ENCODE peak calls at places on chromosomes 5 and 9, in seven cellular contexts. V, Y, D, N, F, E and T are unnamed samples.

GRCh38 chr9:108543251-108543768 is 312.5 kb downstream of the ACTL7B start:
- DNase-seq in E (peak; percentile 45), V (no peak), N (no peak), D (peak; percentile 53), F (peak; percentile 89), Y (no peak), T (no peak)

GRCh38 chr5:1431896-1432295 is 13.3 kb downstream of the SLC6A3 start:
- DNase-seq in F (no peak), Y (no peak), N (no peak), D (no peak), V (no peak), E (no peak), T (no peak)

GRCh38 chr9:2469681-2470141 is 151.9 kb upstream of the VLDLR start:
- DNase-seq in D (peak; percentile 6), E (peak; percentile 28), Y (no peak), V (peak; percentile 64), F (peak; percentile 54), N (no peak), T (no peak)

GRCh38 chr5:79699766-79700400 is 10.2 kb downstream of the CMYA5 start:
- DNase-seq in V (no peak), D (no peak), E (no peak), Y (no peak), N (no peak), F (no peak), T (no peak)

GRCh38 chr5:169778622-169779596 is 141.8 kb downstream of the DOCK2 start:
- DNase-seq in D (no peak), F (no peak), Y (no peak), E (no peak), V (no peak), N (no peak), T (no peak)

GRCh38 chr5:54457094-54457531 is 1.6 kb downstream of the HSPB3 start:
- DNase-seq in E (peak; percentile 91), F (peak; percentile 44), Y (no peak), D (peak; percentile 90), V (peak; percentile 34), N (no peak), T (peak; percentile 63)

GRCh38 chr9:124309665-124310064 is 51.9 kb downstream of the NEK6 start:
- DNase-seq in Y (no peak), D (peak; percentile 99), V (peak; percentile 98), E (peak; percentile 93), F (peak; percentile 97), N (no peak), T (peak; percentile 44)

GRCh38 chr9:3903906-3904305 is 378.1 kb upstream of the RFX3 start:
- DNase-seq in D (no peak), N (no peak), Y (no peak), V (no peak), F (no peak), E (peak; percentile 9), T (no peak)

GRCh38 chr5:29367176-29367833 is 1826.2 kb upstream of the CDH6 start:
- DNase-seq in V (no peak), D (no peak), E (no peak), N (no peak), Y (peak; percentile 2), F (no peak), T (no peak)

GRCh38 chr5:119445544-119445943 is 6.8 kb upstream of the HSD17B4 start:
- DNase-seq in N (no peak), F (no peak), E (no peak), D (no peak), V (no peak), Y (no peak), T (no peak)

DNA sequence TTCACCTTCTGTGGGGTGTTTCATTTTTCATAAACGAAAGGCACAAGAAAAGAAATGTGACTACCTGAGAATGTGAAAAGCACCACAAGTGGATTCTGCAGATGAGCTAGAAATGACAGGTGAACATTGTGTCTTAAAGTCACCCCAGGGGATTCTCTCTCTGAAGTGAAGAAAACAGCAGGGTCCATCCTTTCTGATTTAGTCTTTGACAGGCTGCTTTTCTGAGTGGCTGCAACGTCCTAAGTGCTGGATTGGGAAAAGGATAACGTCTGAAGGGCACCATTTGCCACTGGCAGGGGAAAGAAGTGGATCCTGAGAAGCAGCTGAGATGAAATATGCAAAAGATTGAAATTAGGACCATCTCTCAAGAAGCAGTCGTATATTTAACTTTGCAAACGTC is 469.4 kb downstream of the SPATA31D1 start:
- DNase-seq in N (no peak), D (no peak), Y (no peak), E (no peak), V (no peak), F (no peak), T (no peak)
- H3K4me3 ChIP-seq in N (no peak overlapping the region), D (no peak overlapping the region), Y (no peak overlapping the region), E (no peak overlapping the region), V (no peak overlapping the region), F (no peak overlapping the region), T (no peak overlapping the region)

DNA sequence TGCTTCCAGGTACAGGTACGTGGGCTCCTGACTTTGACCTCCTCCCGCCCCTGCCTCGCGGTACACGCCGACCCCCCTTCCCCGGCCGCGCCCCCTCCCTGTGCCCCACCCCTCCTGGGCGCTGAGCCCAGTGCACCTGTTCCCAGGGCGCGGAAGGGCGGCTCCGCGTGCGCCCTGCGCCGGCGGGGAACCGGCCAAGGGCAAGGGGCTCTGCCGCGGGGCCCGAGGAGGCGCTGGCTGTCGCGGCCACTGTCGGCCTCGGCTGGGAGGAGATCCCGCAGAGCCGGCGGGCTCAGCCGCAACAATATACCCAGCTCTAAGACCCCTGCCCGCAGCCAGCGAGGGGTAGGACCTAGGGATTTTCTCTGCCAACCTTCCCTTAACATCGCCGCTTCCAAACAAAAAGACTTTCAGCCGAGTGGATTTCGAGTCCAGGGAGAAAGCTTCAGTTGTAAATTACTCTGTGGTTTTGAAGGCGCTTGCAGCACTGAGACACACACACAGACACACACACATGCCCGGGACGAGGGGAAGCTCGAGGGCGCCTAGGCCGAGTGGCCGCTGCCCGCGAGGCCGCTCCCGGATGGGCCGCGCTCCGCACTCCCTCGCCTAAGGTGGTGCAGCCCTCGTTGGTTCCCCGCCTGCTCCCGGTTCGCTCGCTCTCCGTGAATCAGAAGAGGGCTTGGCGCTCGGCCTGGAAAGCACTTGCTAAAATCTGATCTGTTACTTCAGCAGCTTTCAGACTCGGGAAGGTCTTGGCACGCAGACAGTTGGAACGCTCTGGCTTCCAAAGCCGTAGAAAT is 1.2 kb downstream of the FGF18 start:
- DNase-seq in N (peak; percentile 90), V (peak; percentile 82), E (peak; percentile 65), D (peak; percentile 89), Y (no peak), F (peak; percentile 87), T (peak; percentile 90)
- H3K4me3 ChIP-seq in N (peak overlapping the region; percentile 77), V (peak overlapping the region; percentile 25), E (peak overlapping the region; percentile 15), D (no peak overlapping the region), Y (peak overlapping the region; percentile 25), F (no peak overlapping the region), T (peak overlapping the region; percentile 62)

DNA sequence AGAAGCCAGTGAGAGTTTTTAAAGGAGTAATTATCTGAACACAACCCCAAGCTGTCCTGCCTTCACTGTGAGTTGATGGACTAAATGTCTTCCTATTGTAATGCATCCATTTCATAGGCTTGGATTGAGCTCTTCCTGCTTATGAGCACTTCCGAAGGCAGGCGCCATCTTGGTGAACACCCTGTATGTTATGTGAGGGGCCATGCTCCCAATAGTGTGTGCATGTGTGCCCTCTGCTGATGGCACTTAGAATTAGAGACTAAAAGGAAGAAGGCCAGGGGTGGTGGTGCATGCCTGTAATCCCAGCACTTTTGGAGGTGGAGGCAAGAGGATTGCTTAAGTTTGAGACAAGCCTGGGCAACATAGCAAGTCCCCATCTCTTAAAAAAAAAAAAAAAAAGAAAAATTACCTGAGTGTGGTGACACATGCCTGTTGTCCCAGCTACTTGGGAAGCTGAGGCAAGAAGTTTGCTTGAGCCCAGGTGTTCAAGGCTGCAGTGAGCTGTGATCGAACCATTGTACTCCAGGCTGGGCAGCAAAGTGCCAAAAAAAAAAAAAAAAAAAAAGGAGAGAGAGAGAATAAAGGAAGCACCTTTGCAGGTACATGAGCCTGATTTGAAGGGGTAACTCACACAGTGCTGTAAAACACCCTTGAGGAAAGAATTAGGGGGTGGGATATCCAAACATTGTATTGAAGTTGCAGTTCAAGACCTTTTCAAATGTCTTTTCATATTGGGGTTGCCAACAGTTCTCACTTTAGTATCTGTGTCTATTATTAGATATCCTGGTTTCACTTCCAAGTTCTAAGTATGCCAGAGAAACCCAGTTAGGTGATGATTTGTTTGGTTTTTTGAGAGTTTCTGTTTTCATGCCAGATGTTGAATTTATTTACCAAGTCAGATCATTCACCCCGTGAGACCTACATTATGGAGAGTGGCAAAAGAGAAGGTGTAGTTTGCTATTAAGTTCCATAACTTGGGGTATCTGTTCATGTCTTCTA is 64.8 kb downstream of the C9orf152 start:
- DNase-seq in Y (no peak), F (no peak), D (no peak), V (no peak), E (peak; percentile 45), N (no peak), T (no peak)
- H3K4me3 ChIP-seq in Y (no peak overlapping the region), F (no peak overlapping the region), D (no peak overlapping the region), V (no peak overlapping the region), E (no peak overlapping the region), N (no peak overlapping the region), T (no peak overlapping the region)

GRCh38 chr5:38364825-38365224 is 106.5 kb downstream of the EGFLAM start:
- DNase-seq in F (no peak), N (no peak), D (no peak), E (no peak), Y (no peak), V (no peak), T (no peak)
- H3K4me3 ChIP-seq in F (no peak overlapping the region), N (no peak overlapping the region), D (no peak overlapping the region), E (no peak overlapping the region), Y (no peak overlapping the region), V (no peak overlapping the region), T (no peak overlapping the region)

GRCh38 chr5:140926211-140926902 is at the start of gene PCDHAC1:
- DNase-seq in V (peak; percentile 26), E (peak; percentile 90), F (peak; percentile 49), N (peak; percentile 84), D (no peak), Y (peak; percentile 78), T (peak; percentile 72)
- H3K4me3 ChIP-seq in V (peak within 1 kb of the TSS; percentile 21), E (peak within 1 kb of the TSS; percentile 59), F (peak within 1 kb of the TSS; percentile 21), N (peak within 1 kb of the TSS; percentile 51), D (peak within 1 kb of the TSS; percentile 21), Y (peak within 1 kb of the TSS; percentile 64), T (peak within 1 kb of the TSS; percentile 59)